ENCODE peak calls at places on chromosome 1, in seven cellular contexts. X, O, J, Y, Q, I and C are unnamed samples.

GRCh38 chr1:206685256-206685748 is 597 bp downstream of the MAPKAPK2 start:
- DNase-seq in X (no peak), O (no peak), J (no peak), Y (no peak), Q (peak), I (no peak), C (no peak)

GRCh38 chr1:40078512-40079333 is 18.3 kb downstream of the PPT1 start:
- DNase-seq in X (peak), O (peak), J (peak), Y (no peak), Q (peak), I (no peak), C (peak)

GRCh38 chr1:58047265-58047858 is 499.2 kb downstream of the OMA1 start:
- DNase-seq in X (peak), O (no peak), J (no peak), Y (peak), Q (peak), I (no peak), C (peak)

GRCh38 chr1:205088341-205088740 is 4.1 kb upstream of the TMEM81 start:
- DNase-seq in X (no peak), O (no peak), J (no peak), Y (no peak), Q (no peak), I (no peak), C (no peak)

GRCh38 chr1:230289350-230289644 is 136.8 kb downstream of the PGBD5 start:
- DNase-seq in X (no peak), O (no peak), J (no peak), Y (no peak), Q (no peak), I (no peak), C (no peak)

GRCh38 chr1:230312676-230313075 is 113.5 kb downstream of the PGBD5 start:
- DNase-seq in X (no peak), O (no peak), J (no peak), Y (no peak), Q (no peak), I (no peak), C (no peak)

GRCh38 chr1:10515627-10516026 is 40.9 kb downstream of the PEX14 start:
- DNase-seq in X (no peak), O (no peak), J (no peak), Y (peak), Q (no peak), I (no peak), C (no peak)

GRCh38 chr1:64598100-64598571 is 128.2 kb downstream of the CACHD1 start:
- DNase-seq in X (no peak), O (no peak), J (no peak), Y (no peak), Q (no peak), I (no peak), C (no peak)

GRCh38 chr1:159867322-159868064 is 5.0 kb upstream of the VSIG8 start:
- DNase-seq in X (peak), O (no peak), J (peak), Y (peak), Q (no peak), I (peak), C (no peak)

GRCh38 chr1:218323568-218324225 is 21.4 kb upstream of the TGFB2 start:
- DNase-seq in X (no peak), O (no peak), J (no peak), Y (no peak), Q (no peak), I (no peak), C (no peak)

GRCh38 chr1:78061825-78062523 is 16.2 kb downstream of the GIPC2 start:
- DNase-seq in X (no peak), O (no peak), J (no peak), Y (no peak), Q (no peak), I (no peak), C (no peak)

GRCh38 chr1:13825033-13825432 is 125.0 kb downstream of the PRDM2 start:
- DNase-seq in X (no peak), O (no peak), J (no peak), Y (no peak), Q (no peak), I (no peak), C (no peak)

GRCh38 chr1:169495050-169495740 is 9.5 kb upstream of the SLC19A2 start:
- DNase-seq in X (no peak), O (no peak), J (no peak), Y (no peak), Q (no peak), I (no peak), C (no peak)

GRCh38 chr1:55466921-55467320 is 251.8 kb upstream of the USP24 start:
- DNase-seq in X (no peak), O (no peak), J (no peak), Y (no peak), Q (no peak), I (no peak), C (no peak)

GRCh38 chr1:20643080-20643479 is 9.8 kb downstream of the PINK1 start:
- DNase-seq in X (no peak), O (no peak), J (no peak), Y (no peak), Q (no peak), I (no peak), C (no peak)

GRCh38 chr1:53572061-53572801 is 113.0 kb downstream of the DMRTB1 start:
- DNase-seq in X (peak), O (peak), J (no peak), Y (peak), Q (no peak), I (peak), C (no peak)

GRCh38 chr1:163071381-163072255 is 2.5 kb downstream of the RGS4 start:
- DNase-seq in X (peak), O (peak), J (peak), Y (peak), Q (peak), I (no peak), C (peak)

GRCh38 chr1:61951731-61952585 is 209.7 kb downstream of the PATJ start:
- DNase-seq in X (no peak), O (no peak), J (no peak), Y (no peak), Q (no peak), I (no peak), C (no peak)

GRCh38 chr1:19785660-19786059 is 14.1 kb downstream of the TMCO4 start:
- DNase-seq in X (no peak), O (no peak), J (no peak), Y (no peak), Q (no peak), I (no peak), C (no peak)

GRCh38 chr1:229623838-229624237 is 2.1 kb downstream of the TAF5L start:
- DNase-seq in X (no peak), O (no peak), J (no peak), Y (no peak), Q (no peak), I (no peak), C (no peak)

GRCh38 chr1:167136191-167136614 is 42.3 kb downstream of the STYXL2 start:
- DNase-seq in X (peak), O (no peak), J (no peak), Y (no peak), Q (no peak), I (no peak), C (no peak)

GRCh38 chr1:70331962-70332361 is 22.6 kb downstream of the ANKRD13C start:
- DNase-seq in X (no peak), O (no peak), J (no peak), Y (no peak), Q (no peak), I (no peak), C (no peak)

GRCh38 chr1:15788624-15789301 is 18.7 kb downstream of the UQCRHL start:
- DNase-seq in X (no peak), O (no peak), J (no peak), Y (peak), Q (no peak), I (no peak), C (no peak)

GRCh38 chr1:41474490-41475271 is 9.8 kb downstream of the EDN2 start:
- DNase-seq in X (peak), O (no peak), J (no peak), Y (peak), Q (no peak), I (no peak), C (no peak)
- TF ChIP-seq POLR2AphosphoS5 in X (peak), O (no peak), J (no peak), Y (no peak), Q (no peak), I (no peak), C (no peak)

GRCh38 chr1:212607206-212607923 is 1.2 kb upstream of the ATF3 start:
- DNase-seq in X (peak), O (no peak), J (peak), Y (peak), Q (peak), I (no peak), C (no peak)

GRCh38 chr1:212607924-212608208 is 695 bp upstream of the ATF3 start:
- DNase-seq in X (no peak), O (no peak), J (no peak), Y (no peak), Q (peak), I (peak), C (no peak)

GRCh38 chr1:212606042-212606733 is 2.4 kb upstream of the ATF3 start:
- DNase-seq in X (no peak), O (no peak), J (no peak), Y (no peak), Q (no peak), I (no peak), C (no peak)

GRCh38 chr1:212605441-212605976 is 3.1 kb upstream of the ATF3 start:
- DNase-seq in X (no peak), O (no peak), J (no peak), Y (no peak), Q (no peak), I (no peak), C (no peak)

GRCh38 chr1:212606734-212607205 is 1.8 kb upstream of the ATF3 start:
- DNase-seq in X (peak), O (no peak), J (peak), Y (peak), Q (peak), I (peak), C (no peak)
- TF ChIP-seq POLR2AphosphoS5 in X (peak), O (no peak), J (peak), Y (peak), Q (no peak), I (peak), C (no peak)

DNA sequence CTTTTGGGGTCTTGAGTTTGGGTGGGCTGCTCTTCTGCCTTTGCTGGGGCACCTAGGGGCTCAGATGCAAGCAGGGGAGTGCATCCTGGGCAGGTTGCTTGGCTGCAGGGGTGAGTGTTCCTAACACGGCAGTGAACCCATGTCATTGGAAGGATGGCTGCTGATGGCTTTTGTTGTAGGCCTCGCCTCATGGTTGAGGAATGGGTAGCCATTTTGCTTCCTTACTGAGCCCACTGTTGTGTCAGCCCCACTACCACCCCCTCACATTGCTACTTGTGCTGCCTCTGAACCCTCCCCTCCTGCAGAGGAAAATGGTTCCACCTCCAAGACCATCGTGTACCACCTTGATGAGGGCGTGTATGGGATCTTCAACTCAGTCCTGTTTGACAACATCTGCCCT is 16.8 kb downstream of the AZIN2 start:
- DNase-seq in X (no peak), O (no peak), J (no peak), Y (no peak), Q (no peak), I (no peak), C (no peak)
- TF ChIP-seq POLR2AphosphoS5 in X (no peak), O (no peak), J (no peak), Y (no peak), Q (no peak), I (no peak), C (no peak)

DNA sequence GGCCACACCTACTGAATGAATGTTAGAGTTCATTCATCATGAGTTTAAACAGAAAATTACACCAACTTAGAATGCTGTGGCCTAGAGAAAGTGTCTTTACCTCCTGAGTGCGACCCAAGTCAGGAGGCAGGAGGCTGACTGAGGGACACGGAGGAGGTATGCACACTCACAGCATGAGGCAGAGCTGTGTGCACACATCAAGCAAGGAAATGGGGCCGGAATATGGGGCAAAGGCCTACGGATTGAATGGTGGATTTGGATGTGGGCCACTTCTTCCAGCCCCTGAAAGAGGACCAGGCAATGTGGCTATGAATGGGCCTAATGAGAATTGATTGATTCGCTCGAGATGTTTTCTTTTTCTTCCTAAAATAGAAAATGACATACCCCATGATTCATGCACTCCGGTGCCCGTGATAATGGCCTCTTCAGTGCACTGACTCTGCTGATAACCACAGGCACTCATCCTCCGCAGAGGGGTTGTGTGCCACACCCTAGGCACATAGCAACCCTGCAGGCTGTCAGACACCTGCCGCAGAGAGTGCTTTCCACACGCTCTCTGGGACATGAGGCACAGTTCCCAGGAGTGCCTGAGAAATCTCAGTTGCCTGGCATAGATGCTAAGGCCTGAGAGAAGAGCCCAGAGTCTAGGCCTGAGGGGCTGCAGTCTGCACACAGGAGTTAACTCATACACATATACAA is 155.5 kb downstream of the GLUL start:
- DNase-seq in X (peak), O (peak), J (no peak), Y (peak), Q (no peak), I (no peak), C (no peak)
- TF ChIP-seq POLR2AphosphoS5 in X (no peak), O (peak), J (no peak), Y (no peak), Q (no peak), I (no peak), C (no peak)